ENCODE peak calls at places on chromosomes 6 and 20, in ten cellular contexts. One of them, this sample, is unnamed.
A peak's percentile ranks its signal among the peaks of the same experiment; 100 is the strongest.

GRCh38 chr20:46027245-46027853 is 1.7 kb upstream of the SLC12A5 start:
- DNase-seq in HL-60: no peak
- DNase-seq in ELF-1: no peak
- DNase-seq in ovary: peak; percentile 41
- DNase-seq in activated CD4-positive, alpha-beta T cell treated with anti-CD3 and anti-CD28 coated beads for 48 hours: peak; percentile 51
- DNase-seq in NCI-H1105: no peak
- DNase-seq in GM03348: peak; percentile 78
- DNase-seq in EH: peak; percentile 72
- DNase-seq in stimulated activated naive B cell treated with anti-CD40 and anti-IgM and Interleukin-4, amounts not matched to agents 10 μg/mL and 1 μg/mL and 100 μg/mL, for 72 hours: no peak
- DNase-seq in memory B cell: no peak
- DNase-seq in this sample: peak; percentile 31

GRCh38 chr20:63023071-63023835 is 16.5 kb upstream of the BHLHE23 start:
- DNase-seq in ovary: no peak
- DNase-seq in activated CD4-positive, alpha-beta T cell treated with anti-CD3 and anti-CD28 coated beads for 48 hours: no peak
- DNase-seq in ELF-1: no peak
- DNase-seq in GM03348: no peak
- DNase-seq in HL-60: no peak
- DNase-seq in memory B cell: no peak
- DNase-seq in stimulated activated naive B cell treated with anti-CD40 and anti-IgM and Interleukin-4, amounts not matched to agents 10 μg/mL and 1 μg/mL and 100 μg/mL, for 72 hours: no peak
- DNase-seq in NCI-H1105: no peak
- DNase-seq in EH: no peak
- DNase-seq in this sample: no peak

GRCh38 chr20:34374209-34374749 is 11.2 kb downstream of the ITCH start:
- DNase-seq in stimulated activated naive B cell treated with anti-CD40 and anti-IgM and Interleukin-4, amounts not matched to agents 10 μg/mL and 1 μg/mL and 100 μg/mL, for 72 hours: no peak
- DNase-seq in ovary: no peak
- DNase-seq in EH: no peak
- DNase-seq in HL-60: no peak
- DNase-seq in memory B cell: no peak
- DNase-seq in ELF-1: no peak
- DNase-seq in activated CD4-positive, alpha-beta T cell treated with anti-CD3 and anti-CD28 coated beads for 48 hours: no peak
- DNase-seq in GM03348: no peak
- DNase-seq in NCI-H1105: no peak
- DNase-seq in this sample: no peak

GRCh38 chr20:15654208-15654649 is 919.0 kb downstream of the KIF16B start:
- DNase-seq in NCI-H1105: peak; percentile 56
- DNase-seq in ELF-1: peak; percentile 90
- DNase-seq in memory B cell: peak; percentile 11
- DNase-seq in ovary: no peak
- DNase-seq in GM03348: peak; percentile 24
- DNase-seq in HL-60: peak; percentile 4
- DNase-seq in EH: peak; percentile 75
- DNase-seq in stimulated activated naive B cell treated with anti-CD40 and anti-IgM and Interleukin-4, amounts not matched to agents 10 μg/mL and 1 μg/mL and 100 μg/mL, for 72 hours: peak; percentile 48
- DNase-seq in activated CD4-positive, alpha-beta T cell treated with anti-CD3 and anti-CD28 coated beads for 48 hours: peak; percentile 7
- DNase-seq in this sample: no peak

GRCh38 chr6:51934098-51934497 is 153.3 kb downstream of the PKHD1 start:
- DNase-seq in activated CD4-positive, alpha-beta T cell treated with anti-CD3 and anti-CD28 coated beads for 48 hours: no peak
- DNase-seq in ovary: no peak
- DNase-seq in memory B cell: no peak
- DNase-seq in NCI-H1105: no peak
- DNase-seq in GM03348: peak; percentile 9
- DNase-seq in stimulated activated naive B cell treated with anti-CD40 and anti-IgM and Interleukin-4, amounts not matched to agents 10 μg/mL and 1 μg/mL and 100 μg/mL, for 72 hours: no peak
- DNase-seq in HL-60: no peak
- DNase-seq in EH: no peak
- DNase-seq in ELF-1: peak; percentile 64
- DNase-seq in this sample: no peak

GRCh38 chr6:108806669-108807068 is 41.6 kb upstream of the ARMC2 start:
- DNase-seq in NCI-H1105: no peak
- DNase-seq in activated CD4-positive, alpha-beta T cell treated with anti-CD3 and anti-CD28 coated beads for 48 hours: no peak
- DNase-seq in HL-60: no peak
- DNase-seq in ovary: no peak
- DNase-seq in GM03348: no peak
- DNase-seq in stimulated activated naive B cell treated with anti-CD40 and anti-IgM and Interleukin-4, amounts not matched to agents 10 μg/mL and 1 μg/mL and 100 μg/mL, for 72 hours: no peak
- DNase-seq in ELF-1: no peak
- DNase-seq in EH: no peak
- DNase-seq in memory B cell: no peak
- DNase-seq in this sample: no peak

GRCh38 chr20:57480444-57481152 is 44.3 kb downstream of the CTCFL start:
- DNase-seq in ovary: no peak
- DNase-seq in stimulated activated naive B cell treated with anti-CD40 and anti-IgM and Interleukin-4, amounts not matched to agents 10 μg/mL and 1 μg/mL and 100 μg/mL, for 72 hours: no peak
- DNase-seq in GM03348: no peak
- DNase-seq in HL-60: no peak
- DNase-seq in memory B cell: no peak
- DNase-seq in ELF-1: no peak
- DNase-seq in EH: no peak
- DNase-seq in activated CD4-positive, alpha-beta T cell treated with anti-CD3 and anti-CD28 coated beads for 48 hours: no peak
- DNase-seq in NCI-H1105: no peak
- DNase-seq in this sample: no peak

GRCh38 chr6:154508573-154509375 is 1.7 kb downstream of the CNKSR3 start:
- DNase-seq in NCI-H1105: no peak
- DNase-seq in activated CD4-positive, alpha-beta T cell treated with anti-CD3 and anti-CD28 coated beads for 48 hours: no peak
- DNase-seq in GM03348: no peak
- DNase-seq in memory B cell: no peak
- DNase-seq in ELF-1: no peak
- DNase-seq in ovary: no peak
- DNase-seq in stimulated activated naive B cell treated with anti-CD40 and anti-IgM and Interleukin-4, amounts not matched to agents 10 μg/mL and 1 μg/mL and 100 μg/mL, for 72 hours: no peak
- DNase-seq in HL-60: no peak
- DNase-seq in EH: peak; percentile 46
- DNase-seq in this sample: no peak

GRCh38 chr6:90008189-90008907 is 114.1 kb downstream of the GJA10 start:
- DNase-seq in ovary: no peak
- DNase-seq in GM03348: no peak
- DNase-seq in stimulated activated naive B cell treated with anti-CD40 and anti-IgM and Interleukin-4, amounts not matched to agents 10 μg/mL and 1 μg/mL and 100 μg/mL, for 72 hours: peak; percentile 24
- DNase-seq in memory B cell: no peak
- DNase-seq in ELF-1: no peak
- DNase-seq in HL-60: no peak
- DNase-seq in NCI-H1105: no peak
- DNase-seq in activated CD4-positive, alpha-beta T cell treated with anti-CD3 and anti-CD28 coated beads for 48 hours: peak; percentile 28
- DNase-seq in EH: no peak
- DNase-seq in this sample: no peak

GRCh38 chr6:119230160-119230559 is 119.4 kb downstream of the MAN1A1 start:
- DNase-seq in activated CD4-positive, alpha-beta T cell treated with anti-CD3 and anti-CD28 coated beads for 48 hours: no peak
- DNase-seq in HL-60: no peak
- DNase-seq in stimulated activated naive B cell treated with anti-CD40 and anti-IgM and Interleukin-4, amounts not matched to agents 10 μg/mL and 1 μg/mL and 100 μg/mL, for 72 hours: no peak
- DNase-seq in NCI-H1105: no peak
- DNase-seq in GM03348: no peak
- DNase-seq in ovary: no peak
- DNase-seq in memory B cell: no peak
- DNase-seq in ELF-1: no peak
- DNase-seq in EH: no peak
- DNase-seq in this sample: no peak

GRCh38 chr6:151627689-151628444 is 134.1 kb downstream of the CCDC170 start:
- DNase-seq in activated CD4-positive, alpha-beta T cell treated with anti-CD3 and anti-CD28 coated beads for 48 hours: no peak
- DNase-seq in ovary: no peak
- DNase-seq in stimulated activated naive B cell treated with anti-CD40 and anti-IgM and Interleukin-4, amounts not matched to agents 10 μg/mL and 1 μg/mL and 100 μg/mL, for 72 hours: no peak
- DNase-seq in HL-60: no peak
- DNase-seq in GM03348: no peak
- DNase-seq in ELF-1: no peak
- DNase-seq in NCI-H1105: peak; percentile 24
- DNase-seq in memory B cell: no peak
- DNase-seq in EH: no peak
- DNase-seq in this sample: no peak

GRCh38 chr6:10389739-10390494 is 25.0 kb downstream of the TFAP2A start:
- DNase-seq in ovary: no peak
- DNase-seq in memory B cell: no peak
- DNase-seq in EH: no peak
- DNase-seq in GM03348: no peak
- DNase-seq in activated CD4-positive, alpha-beta T cell treated with anti-CD3 and anti-CD28 coated beads for 48 hours: no peak
- DNase-seq in NCI-H1105: no peak
- DNase-seq in stimulated activated naive B cell treated with anti-CD40 and anti-IgM and Interleukin-4, amounts not matched to agents 10 μg/mL and 1 μg/mL and 100 μg/mL, for 72 hours: no peak
- DNase-seq in ELF-1: peak; percentile 69
- DNase-seq in HL-60: no peak
- DNase-seq in this sample: no peak

GRCh38 chr6:134446901-134447300 is 129.0 kb upstream of the SGK1 start:
- DNase-seq in EH: peak; percentile 41
- DNase-seq in ELF-1: no peak
- DNase-seq in HL-60: no peak
- DNase-seq in memory B cell: no peak
- DNase-seq in activated CD4-positive, alpha-beta T cell treated with anti-CD3 and anti-CD28 coated beads for 48 hours: no peak
- DNase-seq in NCI-H1105: no peak
- DNase-seq in ovary: no peak
- DNase-seq in GM03348: no peak
- DNase-seq in stimulated activated naive B cell treated with anti-CD40 and anti-IgM and Interleukin-4, amounts not matched to agents 10 μg/mL and 1 μg/mL and 100 μg/mL, for 72 hours: no peak
- DNase-seq in this sample: no peak

GRCh38 chr6:170271771-170272314 is 19.0 kb downstream of the DLL1 start:
- DNase-seq in ELF-1: no peak
- DNase-seq in activated CD4-positive, alpha-beta T cell treated with anti-CD3 and anti-CD28 coated beads for 48 hours: peak; percentile 84
- DNase-seq in memory B cell: no peak
- DNase-seq in ovary: no peak
- DNase-seq in NCI-H1105: no peak
- DNase-seq in stimulated activated naive B cell treated with anti-CD40 and anti-IgM and Interleukin-4, amounts not matched to agents 10 μg/mL and 1 μg/mL and 100 μg/mL, for 72 hours: peak; percentile 85
- DNase-seq in HL-60: peak; percentile 45
- DNase-seq in EH: no peak
- DNase-seq in GM03348: no peak
- DNase-seq in this sample: no peak

GRCh38 chr6:10951675-10952282 is 64.9 kb downstream of the SYCP2L start:
- DNase-seq in memory B cell: no peak
- DNase-seq in EH: peak; percentile 83
- DNase-seq in GM03348: peak; percentile 71
- DNase-seq in HL-60: no peak
- DNase-seq in NCI-H1105: no peak
- DNase-seq in activated CD4-positive, alpha-beta T cell treated with anti-CD3 and anti-CD28 coated beads for 48 hours: no peak
- DNase-seq in stimulated activated naive B cell treated with anti-CD40 and anti-IgM and Interleukin-4, amounts not matched to agents 10 μg/mL and 1 μg/mL and 100 μg/mL, for 72 hours: no peak
- DNase-seq in ovary: no peak
- DNase-seq in ELF-1: peak; percentile 33
- DNase-seq in this sample: no peak

GRCh38 chr20:18019068-18019467 is 38.6 kb downstream of the OVOL2 start:
- DNase-seq in NCI-H1105: no peak
- DNase-seq in ELF-1: peak; percentile 61
- DNase-seq in ovary: no peak
- DNase-seq in HL-60: peak; percentile 14
- DNase-seq in GM03348: peak; percentile 25
- DNase-seq in stimulated activated naive B cell treated with anti-CD40 and anti-IgM and Interleukin-4, amounts not matched to agents 10 μg/mL and 1 μg/mL and 100 μg/mL, for 72 hours: no peak
- DNase-seq in EH: peak; percentile 27
- DNase-seq in activated CD4-positive, alpha-beta T cell treated with anti-CD3 and anti-CD28 coated beads for 48 hours: peak; percentile 8
- DNase-seq in memory B cell: no peak
- DNase-seq in this sample: no peak

GRCh38 chr20:21340991-21341722 is 38.0 kb downstream of the XRN2 start:
- DNase-seq in memory B cell: no peak
- DNase-seq in stimulated activated naive B cell treated with anti-CD40 and anti-IgM and Interleukin-4, amounts not matched to agents 10 μg/mL and 1 μg/mL and 100 μg/mL, for 72 hours: no peak
- DNase-seq in ovary: no peak
- DNase-seq in ELF-1: no peak
- DNase-seq in EH: no peak
- DNase-seq in HL-60: no peak
- DNase-seq in GM03348: no peak
- DNase-seq in activated CD4-positive, alpha-beta T cell treated with anti-CD3 and anti-CD28 coated beads for 48 hours: no peak
- DNase-seq in NCI-H1105: no peak
- DNase-seq in this sample: no peak

GRCh38 chr20:6311097-6311496 is 188.3 kb upstream of the FERMT1 start:
- DNase-seq in ELF-1: no peak
- DNase-seq in NCI-H1105: no peak
- DNase-seq in EH: no peak
- DNase-seq in GM03348: no peak
- DNase-seq in memory B cell: no peak
- DNase-seq in activated CD4-positive, alpha-beta T cell treated with anti-CD3 and anti-CD28 coated beads for 48 hours: no peak
- DNase-seq in ovary: no peak
- DNase-seq in stimulated activated naive B cell treated with anti-CD40 and anti-IgM and Interleukin-4, amounts not matched to agents 10 μg/mL and 1 μg/mL and 100 μg/mL, for 72 hours: no peak
- DNase-seq in HL-60: no peak
- DNase-seq in this sample: no peak

This sample was measured in left cardiac atrium.